ENCODE peak calls at places on chromosome 15, in seven cellular contexts. W, Y, J, P, G, B and A are unnamed samples.
A peak's percentile ranks its signal among the peaks of the same experiment; 100 is the strongest.

GRCh38 chr15:39783244-39783820 is 691 bp upstream of the FSIP1 start:
- DNase-seq in G (no peak), W (peak; percentile 45), P (no peak), Y (no peak), B (no peak), J (no peak), A (no peak)

GRCh38 chr15:87704276-87704675 is 552.3 kb downstream of the NTRK3 start:
- DNase-seq in G (no peak), B (no peak), J (no peak), Y (no peak), W (no peak), P (no peak), A (no peak)

GRCh38 chr15:44034933-44035624 is 160.0 kb downstream of the FRMD5 start:
- DNase-seq in W (peak; percentile 76), B (no peak), Y (no peak), G (no peak), J (no peak), P (peak; percentile 25), A (no peak)

GRCh38 chr15:85837011-85837433 is 42.3 kb upstream of the KLHL25 start:
- DNase-seq in J (no peak), P (no peak), B (no peak), Y (no peak), G (no peak), W (no peak), A (no peak)

GRCh38 chr15:98347866-98348265 is 300.5 kb upstream of the IGF1R start:
- DNase-seq in P (no peak), W (no peak), B (no peak), G (no peak), J (no peak), Y (peak; percentile 62), A (no peak)

GRCh38 chr15:67067161-67067853 is 1.9 kb downstream of the SMAD3 start:
- DNase-seq in G (peak; percentile 58), Y (no peak), J (peak; percentile 42), W (peak; percentile 62), P (peak; percentile 44), B (peak; percentile 69), A (no peak)

GRCh38 chr15:52050416-52050815 is 31.4 kb downstream of the MAPK6 start:
- DNase-seq in P (no peak), B (no peak), G (no peak), Y (no peak), W (peak; percentile 61), J (no peak), A (no peak)

GRCh38 chr15:43370310-43370974 is 401 bp downstream of the ZSCAN29 start:
- DNase-seq in P (peak; percentile 25), Y (no peak), W (peak; percentile 59), B (no peak), G (peak; percentile 69), J (peak; percentile 57), A (peak; percentile 72)